ENCODE peak calls at places on chromosomes 4 and X, in nine cellular contexts. K is cardiac fibroblast, Q is cardiac muscle cell, B is AG04450, F is WERI-Rb-1, O is PC-9, W is stomach, V is neural crest cell, L is fibroblast of the aortic adventitia. T is an unnamed sample.

GRCh38 chr4:154928640-154929257 is 147.7 kb downstream of the RBM46 start:
- DNase-seq in V (no peak), W (no peak), Q (peak; percentile 54), O (no peak), B (peak; percentile 13), L (peak; percentile 81), F (peak; percentile 42), K (peak; percentile 73), T (no peak)

GRCh38 chr4:113684534-113685091 is 76.9 kb downstream of the CAMK2D start:
- DNase-seq in L (peak; percentile 56), F (peak; percentile 50), K (peak; percentile 75), W (peak; percentile 31), Q (peak; percentile 42), B (no peak), O (no peak), V (no peak), T (no peak)

GRCh38 chr4:113575391-113575790 is 186.1 kb downstream of the CAMK2D start:
- DNase-seq in W (no peak), B (no peak), Q (peak; percentile 77), F (no peak), K (peak; percentile 65), L (peak; percentile 64), V (no peak), O (no peak), T (no peak)

GRCh38 chr4:36256398-36256828 is 12.1 kb upstream of the ARAP2 start:
- DNase-seq in L (no peak), O (no peak), Q (no peak), F (no peak), V (no peak), K (no peak), B (no peak), W (no peak), T (no peak)

GRCh38 chrX:51608071-51608470 is 10.6 kb downstream of the CENPVL3 start:
- DNase-seq in V (no peak), W (no peak), Q (peak; percentile 34), F (no peak), K (peak; percentile 2), O (no peak), L (peak; percentile 34), B (no peak), T (no peak)

GRCh38 chr4:110853242-110853641 is 230.4 kb upstream of the PITX2 start:
- DNase-seq in K (no peak), O (no peak), W (no peak), Q (no peak), B (no peak), F (no peak), L (no peak), V (no peak), T (no peak)

GRCh38 chrX:94908171-94908570 is 1234.2 kb downstream of the FAM133A start:
- DNase-seq in O (no peak), K (no peak), V (no peak), B (no peak), F (no peak), L (no peak), W (no peak), Q (no peak), T (no peak)

GRCh38 chrX:100090931-100091330 is 319.1 kb downstream of the PCDH19 start:
- DNase-seq in K (peak; percentile 66), V (no peak), B (no peak), L (peak; percentile 49), W (no peak), O (no peak), F (no peak), Q (peak; percentile 22), T (no peak)

GRCh38 chrX:52015794-52016193 is 53.2 kb downstream of the MAGED4B start:
- DNase-seq in V (no peak), B (no peak), F (no peak), Q (no peak), O (no peak), L (no peak), K (no peak), W (no peak), T (no peak)

GRCh38 chr4:4477391-4477790 is 64.5 kb downstream of the STX18 start:
- DNase-seq in O (no peak), K (peak; percentile 15), V (no peak), W (no peak), F (no peak), B (no peak), Q (peak; percentile 43), L (peak; percentile 44), T (no peak)

GRCh38 chr4:76952071-76952470 is 2.5 kb downstream of the SEPTIN11 start:
- DNase-seq in K (no peak), B (no peak), L (peak; percentile 37), F (no peak), Q (no peak), V (no peak), W (no peak), O (no peak), T (no peak)

GRCh38 chr4:124372916-124373315 is 339.6 kb downstream of the ANKRD50 start:
- DNase-seq in F (no peak), Q (no peak), K (no peak), O (no peak), W (no peak), V (no peak), L (no peak), B (no peak), T (no peak)

GRCh38 chr4:147339116-147339515 is 141.8 kb upstream of the EDNRA start:
- DNase-seq in W (no peak), V (no peak), Q (no peak), L (no peak), B (no peak), F (no peak), O (no peak), K (no peak), T (no peak)

GRCh38 chr4:155796031-155796430 is 37.2 kb downstream of the GUCY1B1 start:
- DNase-seq in O (no peak), V (no peak), Q (peak; percentile 44), B (no peak), F (peak; percentile 30), W (no peak), L (no peak), K (peak; percentile 28), T (no peak)

GRCh38 chr4:80307774-80308465 is 27.6 kb upstream of the CFAP299 start:
- DNase-seq in Q (peak; percentile 54), F (peak; percentile 44), O (peak; percentile 3), B (no peak), V (no peak), L (peak; percentile 69), W (no peak), K (peak; percentile 83), T (no peak)

GRCh38 chr4:24846716-24847115 is 51.3 kb downstream of the SOD3 start:
- DNase-seq in O (no peak), V (no peak), L (no peak), F (peak; percentile 73), K (no peak), B (no peak), Q (no peak), W (no peak), T (no peak)

GRCh38 chr4:65799513-65799912 is 129.2 kb upstream of the EPHA5 start:
- DNase-seq in L (no peak), F (no peak), W (no peak), B (no peak), O (no peak), K (no peak), Q (no peak), V (no peak), T (no peak)

GRCh38 chrX:139969286-139969685 is 4.0 kb upstream of the CXorf66 start:
- DNase-seq in F (no peak), Q (no peak), V (no peak), W (no peak), L (no peak), K (no peak), O (no peak), B (no peak), T (no peak)
- TF ChIP-seq CTCF in F (no peak), Q (no peak), V (no peak), W (no peak), L (no peak), K (no peak), O (no peak), B (no peak), T (no peak)

GRCh38 chrX:15864629-15865028 is 10.0 kb upstream of the AP1S2 start:
- DNase-seq in L (no peak), W (no peak), O (no peak), B (peak; percentile 7), K (peak; percentile 15), F (no peak), Q (no peak), V (no peak), T (no peak)

GRCh38 chrX:15866141-15866540 is 11.5 kb upstream of the AP1S2 start:
- DNase-seq in L (no peak), K (no peak), B (no peak), V (no peak), F (no peak), W (no peak), Q (no peak), O (no peak), T (no peak)

GRCh38 chrX:15869695-15870094 is 15.1 kb upstream of the AP1S2 start:
- DNase-seq in V (no peak), K (no peak), B (no peak), F (no peak), Q (no peak), L (no peak), W (no peak), O (no peak), T (no peak)

GRCh38 chrX:15863944-15864491 is 9.4 kb upstream of the AP1S2 start:
- DNase-seq in F (no peak), B (no peak), L (no peak), W (no peak), O (no peak), V (no peak), Q (no peak), K (no peak), T (no peak)
- TF ChIP-seq CTCF in F (no peak), B (no peak), L (no peak), W (no peak), O (no peak), V (no peak), Q (no peak), K (no peak), T (no peak)

DNA sequence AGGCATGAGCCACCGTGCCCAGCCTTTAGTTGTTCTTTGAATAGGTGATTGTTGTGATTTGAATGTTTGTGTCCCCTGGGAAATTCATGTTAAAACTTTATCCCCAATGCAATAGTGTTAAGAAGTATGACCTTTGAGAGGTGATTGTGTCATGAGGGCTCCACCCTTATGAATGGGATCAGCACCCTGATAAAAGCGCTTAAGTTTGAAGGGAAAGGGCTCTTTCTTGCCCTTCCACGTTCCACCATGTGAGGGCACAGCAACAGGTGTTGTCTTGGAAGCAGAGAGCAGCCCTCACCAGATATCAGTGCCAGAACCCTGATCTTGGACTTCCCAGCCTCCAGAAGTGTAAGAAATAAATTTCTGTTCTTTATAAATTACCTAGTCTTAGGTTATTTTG is 33.7 kb upstream of the RP2 start:
- DNase-seq in O (no peak), Q (no peak), V (no peak), F (no peak), L (peak; percentile 5), K (peak; percentile 15), B (no peak), W (no peak), T (no peak)
- TF ChIP-seq CTCF in O (no peak), Q (peak; percentile 15), V (no peak), F (no peak), L (peak; percentile 26), K (peak; percentile 32), B (peak; percentile 34), W (no peak), T (no peak)

DNA sequence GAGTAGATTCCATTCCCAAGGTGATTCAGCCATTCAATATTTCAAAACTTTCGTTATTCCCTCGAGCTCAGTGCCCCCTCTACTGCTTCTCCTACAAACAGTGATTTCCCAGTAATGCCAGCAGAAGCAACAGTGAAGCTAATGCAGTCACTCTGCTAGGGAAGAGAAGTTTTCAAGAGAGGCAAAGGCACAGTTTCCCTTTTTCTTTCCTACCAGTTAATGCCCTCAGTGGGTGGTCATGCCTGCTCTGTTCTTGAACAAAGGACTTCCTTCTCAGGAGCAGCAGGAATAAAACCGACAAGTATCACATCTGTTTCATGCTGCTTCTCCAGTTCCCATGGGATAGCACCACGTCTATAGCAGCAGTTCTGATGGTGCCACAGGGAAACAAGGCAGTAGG is 317.2 kb downstream of the TENM3 start:
- DNase-seq in O (no peak), V (peak; percentile 20), F (no peak), W (no peak), Q (no peak), B (no peak), K (peak; percentile 5), L (no peak), T (peak; percentile 19)
- TF ChIP-seq CTCF in O (no peak), V (no peak), F (no peak), W (no peak), Q (no peak), B (peak; percentile 29), K (no peak), L (peak; percentile 5), T (no peak)